ENCODE peak calls at places on chromosomes 13 and 19, in eight cellular contexts. Q is stomach, J is esophagus muscularis mucosa, U is HepG2, D is K562, O is GM12878, W is upper lobe of left lung, A is transverse colon. P is an unnamed sample. For H3K27me3, the result is how much of the 10 kb centered on the place peaks cover.

GRCh38 chr19:279656-280055 is 11.5 kb downstream of the PLPP2 start:
- DNase-seq in J (no peak), Q (no peak), A (no peak), O (no peak), U (no peak), W (no peak), D (no peak), P (no peak)

GRCh38 chr19:50722248-50723013 is 733 bp upstream of the CLEC11A start:
- DNase-seq in A (no peak), O (no peak), W (no peak), U (no peak), Q (no peak), D (no peak), J (no peak), P (peak)

GRCh38 chr13:109744512-109745051 is 41.8 kb downstream of the IRS2 start:
- DNase-seq in J (no peak), Q (no peak), U (no peak), A (peak), W (no peak), D (peak), O (no peak), P (peak)

GRCh38 chr13:28455580-28456194 is 39.2 kb downstream of the FLT1 start:
- DNase-seq in U (no peak), D (no peak), Q (no peak), A (no peak), W (no peak), J (no peak), O (no peak), P (no peak)

GRCh38 chr19:50505856-50506611 is 5.0 kb downstream of the JOSD2 start:
- DNase-seq in A (no peak), U (no peak), Q (no peak), O (no peak), W (no peak), D (no peak), J (no peak), P (no peak)

GRCh38 chr19:4359627-4360000 is 16.3 kb downstream of the MPND start:
- DNase-seq in O (no peak), A (no peak), J (no peak), D (no peak), W (no peak), Q (no peak), U (no peak), P (peak)

GRCh38 chr19:44875666-44876418 is 15.2 kb upstream of the TOMM40 start:
- DNase-seq in A (peak), W (no peak), D (no peak), Q (no peak), J (no peak), O (no peak), U (no peak), P (no peak)

GRCh38 chr13:23984541-23984940 is 87.2 kb upstream of the C1QTNF9B start:
- DNase-seq in J (peak), A (no peak), U (no peak), D (no peak), Q (peak), W (peak), O (no peak), P (no peak)

GRCh38 chr19:44653977-44654784 is 10.5 kb downstream of the PVR start:
- DNase-seq in Q (peak), J (no peak), A (peak), O (peak), D (peak), U (peak), W (peak), P (peak)

GRCh38 chr13:26486550-26486949 is 70.9 kb upstream of the WASF3 start:
- DNase-seq in Q (no peak), W (no peak), D (no peak), A (no peak), O (no peak), U (no peak), J (no peak), P (peak)

GRCh38 chr19:51546650-51547396 is 15.4 kb upstream of the SIGLEC6 start:
- DNase-seq in A (no peak), U (no peak), W (no peak), D (peak), Q (no peak), J (no peak), O (no peak), P (no peak)

GRCh38 chr19:54707932-54708331 is 16.3 kb upstream of the KIR3DL3 start:
- DNase-seq in W (peak), D (no peak), A (peak), J (no peak), O (no peak), Q (no peak), U (no peak), P (no peak)

GRCh38 chr13:20182231-20182846 is 10.4 kb downstream of the GJB2 start:
- DNase-seq in D (peak), O (peak), U (peak), W (peak), A (no peak), J (no peak), Q (peak), P (no peak)

GRCh38 chr19:2453431-2454025 is 3.2 kb downstream of the LMNB2 start:
- DNase-seq in W (no peak), J (no peak), O (no peak), U (no peak), A (no peak), Q (no peak), D (no peak), P (no peak)
- H3K27me3 ChIP-seq in W (under half), J (under half), O (under half), U (under half), A (under half), Q (under half), D (under half), P (under half)

DNA sequence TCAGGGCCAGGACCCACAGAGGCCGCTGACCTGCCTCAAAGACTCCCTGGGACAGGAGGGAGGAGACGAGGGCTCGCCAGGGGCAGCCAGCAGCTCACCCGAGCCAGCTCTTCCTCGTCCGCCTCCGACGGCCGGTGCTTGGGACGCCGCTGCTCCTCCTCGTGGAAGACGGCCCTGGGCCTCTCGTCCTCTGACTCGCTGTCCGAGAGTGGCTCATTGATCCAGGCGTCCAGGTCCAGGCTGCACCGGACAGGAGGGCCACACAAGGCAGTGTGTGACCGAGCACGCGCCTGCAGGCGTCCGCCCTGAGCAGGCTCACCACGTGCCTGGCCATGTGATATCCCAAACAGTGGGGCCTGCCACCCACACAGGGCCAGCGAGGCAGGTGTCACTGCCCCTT is 19.8 kb downstream of the IZUMO4 start:
- DNase-seq in A (no peak), Q (no peak), D (no peak), O (no peak), J (no peak), W (no peak), U (no peak), P (no peak)
- TF ChIP-seq EP300 in A (no peak), Q (no peak), D (no peak), O (no peak), J (no peak), W (no peak), U (no peak), P (no peak)

DNA sequence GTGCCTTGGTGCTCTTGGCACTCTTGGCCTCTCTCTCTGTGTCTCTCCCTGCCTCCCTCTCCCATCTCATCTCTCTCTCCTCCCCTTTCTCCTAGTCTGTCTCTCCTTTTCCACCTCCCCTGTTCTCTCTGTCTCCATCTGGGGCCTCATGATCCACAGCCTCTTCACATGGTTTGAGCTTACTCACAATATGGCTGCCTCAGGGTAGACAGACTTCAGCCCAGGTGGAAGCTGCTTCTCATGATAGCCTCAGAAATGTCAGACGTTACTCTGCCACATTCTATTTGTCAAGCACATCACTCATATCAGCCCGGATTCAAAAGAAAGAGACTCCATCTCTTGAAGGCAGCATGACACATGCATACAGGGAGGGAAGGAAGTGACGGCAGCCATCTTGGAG is 18.4 kb upstream of the S1PR4 start:
- DNase-seq in A (no peak), D (no peak), J (no peak), Q (no peak), U (no peak), W (no peak), O (no peak), P (no peak)
- TF ChIP-seq POLR2AphosphoS5 in A (no peak), D (no peak), J (no peak), Q (no peak), U (no peak), W (no peak), O (no peak), P (no peak)

GRCh38 chr19:41218249-41218614 is 791 bp upstream of the AXL start:
- DNase-seq in Q (no peak), O (no peak), W (no peak), U (no peak), A (no peak), J (no peak), D (no peak), P (no peak)

GRCh38 chr19:41221514-41222205 is 2.6 kb downstream of the AXL start:
- DNase-seq in O (no peak), Q (no peak), J (no peak), D (no peak), A (no peak), U (no peak), W (no peak), P (no peak)

GRCh38 chr19:41219924-41220567 is 1.0 kb downstream of the AXL start:
- DNase-seq in A (peak), J (no peak), D (peak), W (no peak), Q (no peak), O (no peak), U (no peak), P (peak)

GRCh38 chr19:41217741-41218140 is 1.3 kb upstream of the AXL start:
- DNase-seq in A (no peak), D (no peak), Q (no peak), O (no peak), J (no peak), W (no peak), U (no peak), P (no peak)

GRCh38 chr19:41218615-41219507 is at the start of gene AXL:
- DNase-seq in U (peak), A (peak), D (no peak), O (no peak), J (peak), W (peak), Q (peak), P (peak)
- H3K27me3 ChIP-seq in U (under half), A (under half), D (under half), O (under half), J (under half), W (under half), Q (under half), P (under half)

GRCh38 chr13:106528711-106529414 is 6.6 kb downstream of the EFNB2 start:
- DNase-seq in O (no peak), U (no peak), Q (no peak), J (no peak), W (no peak), D (no peak), A (no peak), P (no peak)
- TF ChIP-seq EP300 in O (no peak), U (no peak), Q (no peak), J (no peak), W (no peak), D (no peak), A (no peak), P (no peak)

DNA sequence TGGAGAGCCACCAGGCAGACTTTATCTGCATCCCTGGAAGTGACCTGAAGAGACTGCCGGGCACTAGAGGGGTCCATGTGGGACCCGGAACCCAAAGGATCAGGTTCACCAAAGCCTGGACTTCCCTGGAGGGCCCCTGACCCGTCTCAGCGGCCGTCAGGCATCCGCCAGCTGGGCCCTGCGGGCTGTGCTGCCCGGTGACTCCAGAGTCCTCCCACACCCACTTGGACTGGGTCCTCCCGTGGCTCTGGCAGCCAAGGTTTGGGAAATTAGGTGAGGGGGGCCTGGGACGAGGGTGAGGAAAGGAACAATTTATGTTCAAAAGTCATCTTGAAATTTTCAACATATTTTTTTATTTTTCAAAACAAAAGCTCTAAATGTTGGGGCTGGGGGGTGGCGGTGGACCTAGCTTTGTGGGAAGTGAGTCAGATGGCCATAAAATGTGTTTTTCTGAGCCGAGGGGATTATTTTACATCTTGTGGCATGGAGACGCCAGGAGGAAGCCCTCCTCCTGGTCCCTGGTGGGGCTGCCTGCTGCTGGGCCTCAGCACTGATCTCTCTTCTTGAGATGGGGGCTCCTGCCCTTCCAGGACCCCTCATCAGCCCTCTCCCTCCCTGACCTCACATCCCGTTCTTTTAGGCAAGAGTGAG is 20.2 kb downstream of the CEBPA start:
- DNase-seq in O (no peak), Q (no peak), U (no peak), J (no peak), D (no peak), A (no peak), W (no peak), P (no peak)
- TF ChIP-seq POLR2AphosphoS5 in O (no peak), Q (no peak), U (no peak), J (no peak), D (no peak), A (no peak), W (no peak), P (no peak)

GRCh38 chr13:101301053-101301452 is 115.3 kb downstream of the NALCN start:
- DNase-seq in W (no peak), D (no peak), A (no peak), U (no peak), O (no peak), Q (no peak), J (no peak), P (no peak)
- H3K27me3 ChIP-seq in W (under half), D (under half), A (under half), U (under half), O (under half), Q (under half), J (under half), P (under half)

P was measured in sigmoid colon.